ENCODE peak calls at places on chromosomes 7 and 10, in ten cellular contexts. One of them, this sample, is unnamed.

GRCh38 chr7:157898802-157899201 is 562.0 kb downstream of the DNAJB6 start:
- DNase-seq in NCI-H2171 treated with DMSO at 0.1 percent for 48 hours: no peak
- DNase-seq in HCT116: no peak
- DNase-seq in LNCaP clone FGC: no peak
- DNase-seq in WTC11: no peak
- DNase-seq in right atrium auricular region: no peak
- DNase-seq in ACHN: no peak
- DNase-seq in iPS DF 19.7: no peak
- DNase-seq in endothelial cell: no peak
- DNase-seq in occipital lobe: no peak
- DNase-seq in this sample: no peak

GRCh38 chr10:33341638-33342037 is 7.2 kb upstream of the NRP1 start:
- DNase-seq in iPS DF 19.7: no peak
- DNase-seq in occipital lobe: no peak
- DNase-seq in HCT116: no peak
- DNase-seq in ACHN: no peak
- DNase-seq in endothelial cell: no peak
- DNase-seq in right atrium auricular region: no peak
- DNase-seq in NCI-H2171 treated with DMSO at 0.1 percent for 48 hours: no peak
- DNase-seq in LNCaP clone FGC: no peak
- DNase-seq in WTC11: no peak
- DNase-seq in this sample: no peak

GRCh38 chr7:44772867-44773266 is 23.6 kb upstream of the PPIA start:
- DNase-seq in iPS DF 19.7: no peak
- DNase-seq in endothelial cell: no peak
- DNase-seq in LNCaP clone FGC: no peak
- DNase-seq in occipital lobe: no peak
- DNase-seq in WTC11: no peak
- DNase-seq in right atrium auricular region: no peak
- DNase-seq in HCT116: no peak
- DNase-seq in NCI-H2171 treated with DMSO at 0.1 percent for 48 hours: no peak
- DNase-seq in ACHN: no peak
- DNase-seq in this sample: no peak

GRCh38 chr10:43998021-43998809 is 349.5 kb upstream of the ZNF32 start:
- DNase-seq in HCT116: no peak
- DNase-seq in NCI-H2171 treated with DMSO at 0.1 percent for 48 hours: no peak
- DNase-seq in right atrium auricular region: no peak
- DNase-seq in iPS DF 19.7: no peak
- DNase-seq in occipital lobe: no peak
- DNase-seq in WTC11: no peak
- DNase-seq in endothelial cell: no peak
- DNase-seq in LNCaP clone FGC: no peak
- DNase-seq in ACHN: no peak
- DNase-seq in this sample: no peak

GRCh38 chr10:94641480-94641879 is 42.0 kb upstream of the CYP2C18 start:
- DNase-seq in NCI-H2171 treated with DMSO at 0.1 percent for 48 hours: no peak
- DNase-seq in endothelial cell: no peak
- DNase-seq in HCT116: no peak
- DNase-seq in right atrium auricular region: no peak
- DNase-seq in WTC11: no peak
- DNase-seq in iPS DF 19.7: no peak
- DNase-seq in LNCaP clone FGC: no peak
- DNase-seq in occipital lobe: no peak
- DNase-seq in ACHN: no peak
- DNase-seq in this sample: no peak

GRCh38 chr10:68154211-68154497 is 44.9 kb downstream of the MYPN start:
- DNase-seq in right atrium auricular region: no peak
- DNase-seq in endothelial cell: no peak
- DNase-seq in ACHN: peak
- DNase-seq in HCT116: no peak
- DNase-seq in iPS DF 19.7: no peak
- DNase-seq in occipital lobe: peak
- DNase-seq in NCI-H2171 treated with DMSO at 0.1 percent for 48 hours: peak
- DNase-seq in WTC11: no peak
- DNase-seq in LNCaP clone FGC: no peak
- DNase-seq in this sample: no peak

GRCh38 chr10:6516277-6516676 is 63.8 kb downstream of the PRKCQ start:
- DNase-seq in HCT116: no peak
- DNase-seq in LNCaP clone FGC: no peak
- DNase-seq in right atrium auricular region: no peak
- DNase-seq in occipital lobe: no peak
- DNase-seq in NCI-H2171 treated with DMSO at 0.1 percent for 48 hours: no peak
- DNase-seq in iPS DF 19.7: no peak
- DNase-seq in endothelial cell: no peak
- DNase-seq in ACHN: no peak
- DNase-seq in WTC11: peak
- DNase-seq in this sample: no peak

GRCh38 chr10:97774811-97775294 is 3.1 kb upstream of the SFRP5 start:
- DNase-seq in LNCaP clone FGC: no peak
- DNase-seq in NCI-H2171 treated with DMSO at 0.1 percent for 48 hours: no peak
- DNase-seq in HCT116: no peak
- DNase-seq in iPS DF 19.7: no peak
- DNase-seq in endothelial cell: no peak
- DNase-seq in occipital lobe: no peak
- DNase-seq in right atrium auricular region: no peak
- DNase-seq in ACHN: no peak
- DNase-seq in WTC11: no peak
- DNase-seq in this sample: no peak

GRCh38 chr10:119811122-119811521 is 61.5 kb downstream of the MCMBP start:
- DNase-seq in LNCaP clone FGC: no peak
- DNase-seq in ACHN: no peak
- DNase-seq in endothelial cell: no peak
- DNase-seq in right atrium auricular region: no peak
- DNase-seq in occipital lobe: no peak
- DNase-seq in WTC11: no peak
- DNase-seq in HCT116: no peak
- DNase-seq in iPS DF 19.7: no peak
- DNase-seq in NCI-H2171 treated with DMSO at 0.1 percent for 48 hours: no peak
- DNase-seq in this sample: no peak

GRCh38 chr10:56346845-56347415 is 14.1 kb downstream of the ZWINT start:
- DNase-seq in endothelial cell: no peak
- DNase-seq in occipital lobe: no peak
- DNase-seq in right atrium auricular region: no peak
- DNase-seq in ACHN: no peak
- DNase-seq in LNCaP clone FGC: no peak
- DNase-seq in NCI-H2171 treated with DMSO at 0.1 percent for 48 hours: no peak
- DNase-seq in WTC11: no peak
- DNase-seq in iPS DF 19.7: no peak
- DNase-seq in HCT116: no peak
- DNase-seq in this sample: no peak

GRCh38 chr7:140983802-140984201 is 30.9 kb downstream of the MRPS33 start:
- DNase-seq in iPS DF 19.7: no peak
- DNase-seq in WTC11: no peak
- DNase-seq in ACHN: peak
- DNase-seq in LNCaP clone FGC: no peak
- DNase-seq in right atrium auricular region: no peak
- DNase-seq in endothelial cell: no peak
- DNase-seq in occipital lobe: no peak
- DNase-seq in HCT116: peak
- DNase-seq in NCI-H2171 treated with DMSO at 0.1 percent for 48 hours: no peak
- DNase-seq in this sample: no peak

GRCh38 chr10:94358480-94358879 is 4.3 kb downstream of the NOC3L start:
- DNase-seq in occipital lobe: no peak
- DNase-seq in LNCaP clone FGC: no peak
- DNase-seq in right atrium auricular region: no peak
- DNase-seq in HCT116: peak
- DNase-seq in NCI-H2171 treated with DMSO at 0.1 percent for 48 hours: no peak
- DNase-seq in iPS DF 19.7: no peak
- DNase-seq in endothelial cell: no peak
- DNase-seq in ACHN: peak
- DNase-seq in WTC11: no peak
- DNase-seq in this sample: no peak

GRCh38 chr10:88227342-88228018 is 355.6 kb downstream of the RNLS start:
- DNase-seq in NCI-H2171 treated with DMSO at 0.1 percent for 48 hours: no peak
- DNase-seq in iPS DF 19.7: no peak
- DNase-seq in endothelial cell: no peak
- DNase-seq in WTC11: no peak
- DNase-seq in ACHN: no peak
- DNase-seq in right atrium auricular region: no peak
- DNase-seq in HCT116: no peak
- DNase-seq in LNCaP clone FGC: no peak
- DNase-seq in occipital lobe: no peak
- DNase-seq in this sample: no peak

GRCh38 chr7:48109848-48110663 is 21.0 kb downstream of the UPP1 start:
- DNase-seq in WTC11: peak
- DNase-seq in HCT116: peak
- DNase-seq in endothelial cell: peak
- DNase-seq in NCI-H2171 treated with DMSO at 0.1 percent for 48 hours: peak
- DNase-seq in occipital lobe: peak
- DNase-seq in right atrium auricular region: peak
- DNase-seq in LNCaP clone FGC: peak
- DNase-seq in iPS DF 19.7: no peak
- DNase-seq in ACHN: peak
- DNase-seq in this sample: peak

GRCh38 chr10:101066146-101066889 is 4.5 kb downstream of the KAZALD1 start:
- DNase-seq in ACHN: peak
- DNase-seq in iPS DF 19.7: no peak
- DNase-seq in LNCaP clone FGC: peak
- DNase-seq in NCI-H2171 treated with DMSO at 0.1 percent for 48 hours: peak
- DNase-seq in occipital lobe: no peak
- DNase-seq in HCT116: peak
- DNase-seq in WTC11: peak
- DNase-seq in endothelial cell: peak
- DNase-seq in right atrium auricular region: peak
- DNase-seq in this sample: peak

GRCh38 chr10:95814011-95814727 is 58.2 kb downstream of the ENTPD1 start:
- DNase-seq in LNCaP clone FGC: no peak
- DNase-seq in right atrium auricular region: no peak
- DNase-seq in WTC11: no peak
- DNase-seq in ACHN: no peak
- DNase-seq in endothelial cell: no peak
- DNase-seq in HCT116: no peak
- DNase-seq in iPS DF 19.7: no peak
- DNase-seq in NCI-H2171 treated with DMSO at 0.1 percent for 48 hours: peak
- DNase-seq in occipital lobe: no peak
- DNase-seq in this sample: no peak

GRCh38 chr10:109723305-109723704 is 200.0 kb downstream of the XPNPEP1 start:
- DNase-seq in occipital lobe: no peak
- DNase-seq in right atrium auricular region: no peak
- DNase-seq in HCT116: no peak
- DNase-seq in NCI-H2171 treated with DMSO at 0.1 percent for 48 hours: no peak
- DNase-seq in iPS DF 19.7: no peak
- DNase-seq in ACHN: no peak
- DNase-seq in WTC11: no peak
- DNase-seq in endothelial cell: no peak
- DNase-seq in LNCaP clone FGC: no peak
- DNase-seq in this sample: no peak

GRCh38 chr10:77582710-77583115 is 54.9 kb downstream of the KCNMA1 start:
- DNase-seq in HCT116: no peak
- DNase-seq in endothelial cell: no peak
- DNase-seq in right atrium auricular region: no peak
- DNase-seq in NCI-H2171 treated with DMSO at 0.1 percent for 48 hours: no peak
- DNase-seq in LNCaP clone FGC: no peak
- DNase-seq in WTC11: no peak
- DNase-seq in ACHN: peak
- DNase-seq in iPS DF 19.7: no peak
- DNase-seq in occipital lobe: no peak
- DNase-seq in this sample: no peak

GRCh38 chr7:84746347-84746746 is 440.5 kb downstream of the SEMA3D start:
- DNase-seq in right atrium auricular region: no peak
- DNase-seq in NCI-H2171 treated with DMSO at 0.1 percent for 48 hours: peak
- DNase-seq in HCT116: no peak
- DNase-seq in WTC11: no peak
- DNase-seq in LNCaP clone FGC: no peak
- DNase-seq in iPS DF 19.7: no peak
- DNase-seq in occipital lobe: no peak
- DNase-seq in endothelial cell: no peak
- DNase-seq in ACHN: no peak
- DNase-seq in this sample: no peak

GRCh38 chr10:62844280-62845011 is 28.3 kb upstream of the EGR2 start:
- DNase-seq in right atrium auricular region: no peak
- DNase-seq in iPS DF 19.7: no peak
- DNase-seq in WTC11: no peak
- DNase-seq in NCI-H2171 treated with DMSO at 0.1 percent for 48 hours: no peak
- DNase-seq in HCT116: no peak
- DNase-seq in endothelial cell: no peak
- DNase-seq in occipital lobe: no peak
- DNase-seq in ACHN: no peak
- DNase-seq in LNCaP clone FGC: no peak
- DNase-seq in this sample: no peak

GRCh38 chr7:150322114-150322832 is 882 bp upstream of the LRRC61 start:
- DNase-seq in iPS DF 19.7: no peak
- DNase-seq in WTC11: no peak
- DNase-seq in ACHN: peak
- DNase-seq in HCT116: no peak
- DNase-seq in right atrium auricular region: no peak
- DNase-seq in endothelial cell: no peak
- DNase-seq in occipital lobe: no peak
- DNase-seq in NCI-H2171 treated with DMSO at 0.1 percent for 48 hours: peak
- DNase-seq in LNCaP clone FGC: no peak
- DNase-seq in this sample: peak

GRCh38 chr7:104963991-104964385 is 50.0 kb upstream of the KMT2E start:
- DNase-seq in WTC11: no peak
- DNase-seq in endothelial cell: no peak
- DNase-seq in ACHN: no peak
- DNase-seq in iPS DF 19.7: no peak
- DNase-seq in occipital lobe: no peak
- DNase-seq in LNCaP clone FGC: no peak
- DNase-seq in HCT116: no peak
- DNase-seq in right atrium auricular region: no peak
- DNase-seq in NCI-H2171 treated with DMSO at 0.1 percent for 48 hours: peak
- DNase-seq in this sample: no peak

GRCh38 chr7:101315336-101315735 is 6.3 kb downstream of the IFT22 start:
- DNase-seq in occipital lobe: no peak
- DNase-seq in ACHN: peak
- DNase-seq in NCI-H2171 treated with DMSO at 0.1 percent for 48 hours: peak
- DNase-seq in right atrium auricular region: no peak
- DNase-seq in HCT116: peak
- DNase-seq in LNCaP clone FGC: no peak
- DNase-seq in WTC11: peak
- DNase-seq in iPS DF 19.7: no peak
- DNase-seq in endothelial cell: peak
- DNase-seq in this sample: no peak

GRCh38 chr10:69403519-69403918 is 13.2 kb downstream of the TACR2 start:
- DNase-seq in iPS DF 19.7: no peak
- DNase-seq in occipital lobe: no peak
- DNase-seq in ACHN: no peak
- DNase-seq in NCI-H2171 treated with DMSO at 0.1 percent for 48 hours: no peak
- DNase-seq in right atrium auricular region: no peak
- DNase-seq in WTC11: no peak
- DNase-seq in LNCaP clone FGC: no peak
- DNase-seq in endothelial cell: no peak
- DNase-seq in HCT116: no peak
- DNase-seq in this sample: no peak

GRCh38 chr10:15313034-15313433 is 58.1 kb downstream of the FAM171A1 start:
- DNase-seq in endothelial cell: no peak
- DNase-seq in occipital lobe: peak
- DNase-seq in LNCaP clone FGC: no peak
- DNase-seq in ACHN: no peak
- DNase-seq in iPS DF 19.7: no peak
- DNase-seq in right atrium auricular region: no peak
- DNase-seq in WTC11: no peak
- DNase-seq in NCI-H2171 treated with DMSO at 0.1 percent for 48 hours: no peak
- DNase-seq in HCT116: no peak
- DNase-seq in this sample: no peak

GRCh38 chr7:66306243-66306642 is 101.1 kb downstream of the TPST1 start:
- DNase-seq in iPS DF 19.7: no peak
- DNase-seq in LNCaP clone FGC: peak
- DNase-seq in ACHN: no peak
- DNase-seq in occipital lobe: no peak
- DNase-seq in NCI-H2171 treated with DMSO at 0.1 percent for 48 hours: no peak
- DNase-seq in endothelial cell: no peak
- DNase-seq in WTC11: no peak
- DNase-seq in HCT116: peak
- DNase-seq in right atrium auricular region: no peak
- DNase-seq in this sample: no peak

GRCh38 chr7:21960922-21961321 is 15.2 kb upstream of the CDCA7L start:
- DNase-seq in right atrium auricular region: no peak
- DNase-seq in WTC11: no peak
- DNase-seq in NCI-H2171 treated with DMSO at 0.1 percent for 48 hours: no peak
- DNase-seq in ACHN: peak
- DNase-seq in endothelial cell: no peak
- DNase-seq in iPS DF 19.7: no peak
- DNase-seq in LNCaP clone FGC: no peak
- DNase-seq in HCT116: no peak
- DNase-seq in occipital lobe: no peak
- DNase-seq in this sample: no peak

GRCh38 chr7:50783801-50784507 is 1.3 kb upstream of the GRB10 start:
- DNase-seq in WTC11: no peak
- DNase-seq in occipital lobe: no peak
- DNase-seq in iPS DF 19.7: no peak
- DNase-seq in NCI-H2171 treated with DMSO at 0.1 percent for 48 hours: no peak
- DNase-seq in HCT116: no peak
- DNase-seq in LNCaP clone FGC: no peak
- DNase-seq in endothelial cell: no peak
- DNase-seq in right atrium auricular region: no peak
- DNase-seq in ACHN: no peak
- DNase-seq in this sample: no peak